ENCODE peak calls at places on chromosomes 4 and X, in five cellular contexts. G, I, D, E and J are unnamed samples.
A peak's percentile ranks its signal among the peaks of the same experiment; 100 is the strongest.

GRCh38 chr4:16867827-16868226 is 30.6 kb downstream of the LDB2 start:
- DNase-seq in G (no peak), D (no peak), E (no peak), I (no peak), J (no peak)

GRCh38 chrX:13937370-13938052 is 92.2 kb downstream of the GEMIN8 start:
- DNase-seq in E (peak; percentile 7), G (peak; percentile 56), I (peak; percentile 72), D (no peak), J (no peak)

GRCh38 chr4:182143822-182144620 is 99.2 kb upstream of the TENM3 start:
- DNase-seq in I (no peak), E (peak; percentile 45), D (no peak), G (peak; percentile 81), J (no peak)

GRCh38 chr4:48133668-48134444 is at the start of gene TXK:
- DNase-seq in I (no peak), E (no peak), G (peak; percentile 23), D (no peak), J (no peak)

GRCh38 chrX:861335-861890 is 230.8 kb downstream of the SHOX start:
- DNase-seq in D (no peak), I (no peak), G (no peak), E (no peak), J (no peak)

GRCh38 chr4:24477919-24478318 is 106.4 kb downstream of the DHX15 start:
- DNase-seq in I (peak; percentile 66), E (no peak), G (peak; percentile 74), D (no peak), J (no peak)

GRCh38 chr4:48081196-48081595 is 52.9 kb downstream of the TXK start:
- DNase-seq in I (no peak), G (no peak), D (no peak), E (no peak), J (no peak)

GRCh38 chr4:105191621-105192210 is 45.0 kb downstream of the TET2 start:
- DNase-seq in D (peak; percentile 46), E (no peak), I (peak; percentile 93), G (peak; percentile 57), J (no peak)

GRCh38 chrX:66915893-66916292 is 277.0 kb upstream of the EDA2R start:
- DNase-seq in I (no peak), E (no peak), D (no peak), G (no peak), J (no peak)

GRCh38 chrX:42944381-42944998 is 166.5 kb upstream of the PPP1R2C start:
- DNase-seq in G (no peak), D (no peak), E (no peak), I (no peak), J (peak; percentile 20)